ENCODE peak calls at places on chromosome 11, in eight cellular contexts. U is CD4-positive, alpha-beta T cell; O is NCI-H1436 treated with DMSO at 0.1 percent for 48 hours; H is activated CD4-positive, alpha-beta memory T cell treated with anti-CD3 and anti-CD28 coated beads, Interleukin-2, amount 10 ng/mL, durations not matched to agents 7 days and 5 days; W is stimulated activated CD8-positive, alpha-beta memory T cell treated with anti-CD3 and anti-CD28 coated beads, Interleukin-15, amount 100 ng/mL, for 1 hour; K is activated B cell treated with CpG ODN at 0.5 μM for 24 hours; E is A172; M is NCI-H1105 treated with DMSO at 0.1 percent for 48 hours. C is an unnamed sample.

GRCh38 chr11:107018902-107019493 is 722 bp upstream of the GUCY1A2 start:
- DNase-seq in U (no peak), O (no peak), H (no peak), W (no peak), K (no peak), E (peak), M (peak), C (peak)

GRCh38 chr11:47387944-47388696 is 9.8 kb upstream of the SPI1 start:
- DNase-seq in U (no peak), O (no peak), H (no peak), W (no peak), K (no peak), E (no peak), M (no peak), C (no peak)

GRCh38 chr11:17775035-17775348 is 40.4 kb downstream of the KCNC1 start:
- DNase-seq in U (no peak), O (no peak), H (no peak), W (no peak), K (no peak), E (no peak), M (no peak), C (no peak)

GRCh38 chr11:104876324-104876723 is 21.9 kb downstream of the CASP12 start:
- DNase-seq in U (no peak), O (no peak), H (no peak), W (no peak), K (no peak), E (no peak), M (no peak), C (no peak)

GRCh38 chr11:94504689-94505293 is 7.5 kb upstream of the C11orf97 start:
- DNase-seq in U (no peak), O (peak), H (no peak), W (no peak), K (no peak), E (no peak), M (peak), C (peak)

GRCh38 chr11:83195176-83195531 is 1.6 kb downstream of the ANKRD42 start:
- DNase-seq in U (no peak), O (no peak), H (no peak), W (no peak), K (no peak), E (no peak), M (no peak), C (no peak)

GRCh38 chr11:27392715-27393114 is 29.7 kb upstream of the CCDC34 start:
- DNase-seq in U (no peak), O (no peak), H (no peak), W (no peak), K (no peak), E (peak), M (no peak), C (no peak)

GRCh38 chr11:90178751-90179150 is 44.1 kb downstream of the CHORDC1 start:
- DNase-seq in U (no peak), O (no peak), H (no peak), W (no peak), K (no peak), E (no peak), M (no peak), C (no peak)

GRCh38 chr11:115613004-115613403 is 108.8 kb upstream of the CADM1 start:
- DNase-seq in U (no peak), O (no peak), H (no peak), W (no peak), K (no peak), E (no peak), M (no peak), C (no peak)

GRCh38 chr11:73663604-73664495 is 17.5 kb downstream of the PLEKHB1 start:
- DNase-seq in U (no peak), O (no peak), H (no peak), W (no peak), K (no peak), E (no peak), M (no peak), C (no peak)

GRCh38 chr11:27933992-27934829 is 173.7 kb downstream of the KIF18A start:
- DNase-seq in U (no peak), O (no peak), H (no peak), W (no peak), K (no peak), E (peak), M (no peak), C (no peak)

GRCh38 chr11:43245471-43245870 is 66.3 kb upstream of the API5 start:
- DNase-seq in U (no peak), O (no peak), H (no peak), W (no peak), K (no peak), E (no peak), M (no peak), C (no peak)

GRCh38 chr11:87421422-87421821 is 383.7 kb downstream of the TMEM135 start:
- DNase-seq in U (no peak), O (peak), H (peak), W (no peak), K (no peak), E (peak), M (peak), C (peak)

GRCh38 chr11:112363527-112363926 is 102.9 kb upstream of the PLET1 start:
- DNase-seq in U (no peak), O (no peak), H (no peak), W (no peak), K (no peak), E (no peak), M (no peak), C (no peak)

GRCh38 chr11:47784785-47785381 is 17.7 kb upstream of the FNBP4 start:
- DNase-seq in U (no peak), O (peak), H (no peak), W (no peak), K (no peak), E (no peak), M (peak), C (no peak)

GRCh38 chr11:11022126-11022730 is 164.4 kb upstream of the ZBED5 start:
- DNase-seq in U (no peak), O (no peak), H (no peak), W (no peak), K (no peak), E (peak), M (peak), C (peak)

GRCh38 chr11:68750197-68750987 is 928 bp downstream of the TESMIN start:
- DNase-seq in U (no peak), O (no peak), H (no peak), W (no peak), K (peak), E (no peak), M (no peak), C (no peak)

GRCh38 chr11:61028135-61028729 is 56.8 kb downstream of the CD6 start:
- DNase-seq in U (peak), O (no peak), H (peak), W (no peak), K (no peak), E (no peak), M (peak), C (peak)

GRCh38 chr11:116373545-116373944 is 399.2 kb downstream of the BUD13 start:
- DNase-seq in U (no peak), O (no peak), H (no peak), W (no peak), K (no peak), E (no peak), M (no peak), C (no peak)

GRCh38 chr11:36034572-36035331 is 90.9 kb downstream of the LDLRAD3 start:
- DNase-seq in U (no peak), O (no peak), H (no peak), W (no peak), K (no peak), E (peak), M (no peak), C (no peak)

GRCh38 chr11:109308551-109308950 is 113.4 kb upstream of the C11orf87 start:
- DNase-seq in U (no peak), O (no peak), H (no peak), W (no peak), K (no peak), E (no peak), M (no peak), C (peak)

GRCh38 chr11:17683378-17684161 is 35.8 kb upstream of the MYOD1 start:
- DNase-seq in U (no peak), O (no peak), H (no peak), W (no peak), K (no peak), E (peak), M (no peak), C (no peak)

GRCh38 chr11:31445621-31446020 is 63.8 kb downstream of the IMMP1L start:
- DNase-seq in U (no peak), O (no peak), H (no peak), W (no peak), K (no peak), E (no peak), M (no peak), C (no peak)

GRCh38 chr11:73139476-73140198 is 2.5 kb downstream of the FCHSD2 start:
- DNase-seq in U (no peak), O (no peak), H (no peak), W (no peak), K (no peak), E (peak), M (no peak), C (no peak)

GRCh38 chr11:44680982-44681597 is 45.7 kb upstream of the TSPAN18 start:
- DNase-seq in U (peak), O (no peak), H (peak), W (no peak), K (no peak), E (peak), M (no peak), C (no peak)

GRCh38 chr11:20207781-20208621 is 47.7 kb upstream of the DBX1 start:
- DNase-seq in U (no peak), O (no peak), H (no peak), W (no peak), K (no peak), E (no peak), M (no peak), C (no peak)